ENCODE peak calls at places on chromosomes 16 and 17, in nine cellular contexts. One of them, this sample, is unnamed.

GRCh38 chr17:4368341-4368740 is 1.9 kb upstream of the UBE2G1 start:
- DNase-seq in fibroblast of the aortic adventitia: no peak
- DNase-seq in choroid plexus epithelial cell: no peak
- DNase-seq in tibial nerve: no peak
- DNase-seq in neural progenitor cell: no peak
- DNase-seq in fibroblast of mammary gland: no peak
- DNase-seq in cardiac muscle cell: no peak
- DNase-seq in retinal pigment epithelial cell: no peak
- DNase-seq in body of pancreas: no peak
- DNase-seq in this sample: peak; percentile 52

GRCh38 chr17:45394913-45395568 is 37.6 kb downstream of the ARHGAP27 start:
- DNase-seq in cardiac muscle cell: peak; percentile 88
- DNase-seq in fibroblast of mammary gland: peak; percentile 90
- DNase-seq in tibial nerve: peak; percentile 20
- DNase-seq in choroid plexus epithelial cell: peak; percentile 91
- DNase-seq in body of pancreas: peak; percentile 73
- DNase-seq in retinal pigment epithelial cell: peak; percentile 46
- DNase-seq in fibroblast of the aortic adventitia: peak; percentile 85
- DNase-seq in neural progenitor cell: peak; percentile 94
- DNase-seq in this sample: peak; percentile 83

GRCh38 chr16:46906360-46907060 is 22.3 kb downstream of the GPT2 start:
- DNase-seq in tibial nerve: no peak
- DNase-seq in retinal pigment epithelial cell: no peak
- DNase-seq in cardiac muscle cell: no peak
- DNase-seq in body of pancreas: no peak
- DNase-seq in fibroblast of the aortic adventitia: no peak
- DNase-seq in choroid plexus epithelial cell: no peak
- DNase-seq in neural progenitor cell: no peak
- DNase-seq in fibroblast of mammary gland: no peak
- DNase-seq in this sample: no peak

GRCh38 chr17:46195939-46196338 is 2.7 kb upstream of the KANSL1 start:
- DNase-seq in cardiac muscle cell: no peak
- DNase-seq in fibroblast of the aortic adventitia: no peak
- DNase-seq in body of pancreas: no peak
- DNase-seq in retinal pigment epithelial cell: no peak
- DNase-seq in neural progenitor cell: no peak
- DNase-seq in fibroblast of mammary gland: no peak
- DNase-seq in choroid plexus epithelial cell: peak; percentile 45
- DNase-seq in tibial nerve: no peak
- DNase-seq in this sample: no peak

GRCh38 chr17:50953831-50954601 is 87.9 kb upstream of the TOB1 start:
- DNase-seq in fibroblast of mammary gland: peak; percentile 58
- DNase-seq in cardiac muscle cell: no peak
- DNase-seq in tibial nerve: peak; percentile 34
- DNase-seq in body of pancreas: peak; percentile 50
- DNase-seq in neural progenitor cell: peak; percentile 69
- DNase-seq in fibroblast of the aortic adventitia: peak; percentile 51
- DNase-seq in choroid plexus epithelial cell: peak; percentile 85
- DNase-seq in retinal pigment epithelial cell: no peak
- DNase-seq in this sample: no peak

GRCh38 chr16:32116080-32116479 is 137.0 kb upstream of the TP53TG3D start:
- DNase-seq in tibial nerve: no peak
- DNase-seq in fibroblast of mammary gland: no peak
- DNase-seq in choroid plexus epithelial cell: no peak
- DNase-seq in neural progenitor cell: no peak
- DNase-seq in retinal pigment epithelial cell: no peak
- DNase-seq in fibroblast of the aortic adventitia: no peak
- DNase-seq in cardiac muscle cell: no peak
- DNase-seq in body of pancreas: no peak
- DNase-seq in this sample: peak; percentile 40

GRCh38 chr17:43040655-43041054 is 15.6 kb downstream of the RND2 start:
- DNase-seq in fibroblast of the aortic adventitia: no peak
- DNase-seq in choroid plexus epithelial cell: no peak
- DNase-seq in tibial nerve: no peak
- DNase-seq in cardiac muscle cell: no peak
- DNase-seq in body of pancreas: no peak
- DNase-seq in fibroblast of mammary gland: no peak
- DNase-seq in retinal pigment epithelial cell: no peak
- DNase-seq in neural progenitor cell: no peak
- DNase-seq in this sample: no peak

GRCh38 chr17:71464241-71464640 is 656.6 kb upstream of the SOX9 start:
- DNase-seq in tibial nerve: no peak
- DNase-seq in neural progenitor cell: no peak
- DNase-seq in cardiac muscle cell: no peak
- DNase-seq in fibroblast of the aortic adventitia: no peak
- DNase-seq in choroid plexus epithelial cell: no peak
- DNase-seq in retinal pigment epithelial cell: no peak
- DNase-seq in fibroblast of mammary gland: no peak
- DNase-seq in body of pancreas: no peak
- DNase-seq in this sample: no peak

GRCh38 chr17:33202011-33202410 is 91.1 kb downstream of the ASIC2 start:
- DNase-seq in neural progenitor cell: peak; percentile 20
- DNase-seq in choroid plexus epithelial cell: no peak
- DNase-seq in fibroblast of mammary gland: no peak
- DNase-seq in cardiac muscle cell: no peak
- DNase-seq in body of pancreas: no peak
- DNase-seq in retinal pigment epithelial cell: no peak
- DNase-seq in tibial nerve: no peak
- DNase-seq in fibroblast of the aortic adventitia: no peak
- DNase-seq in this sample: no peak
- TF ChIP-seq CTCF in neural progenitor cell: no peak
- TF ChIP-seq CTCF in choroid plexus epithelial cell: no peak
- TF ChIP-seq CTCF in fibroblast of mammary gland: no peak
- TF ChIP-seq CTCF in cardiac muscle cell: no peak
- TF ChIP-seq CTCF in body of pancreas: no peak
- TF ChIP-seq CTCF in retinal pigment epithelial cell: no peak
- TF ChIP-seq CTCF in tibial nerve: no peak
- TF ChIP-seq CTCF in fibroblast of the aortic adventitia: no peak
- TF ChIP-seq CTCF in this sample: no peak

GRCh38 chr16:89084411-89084810 is 9.2 kb upstream of the ACSF3 start:
- DNase-seq in body of pancreas: peak; percentile 66
- DNase-seq in fibroblast of mammary gland: no peak
- DNase-seq in choroid plexus epithelial cell: no peak
- DNase-seq in cardiac muscle cell: no peak
- DNase-seq in tibial nerve: no peak
- DNase-seq in retinal pigment epithelial cell: no peak
- DNase-seq in fibroblast of the aortic adventitia: no peak
- DNase-seq in neural progenitor cell: no peak
- DNase-seq in this sample: peak; percentile 72
- H3K4me3 ChIP-seq in body of pancreas: no peak overlapping the region
- H3K4me3 ChIP-seq in fibroblast of mammary gland: no peak overlapping the region
- H3K4me3 ChIP-seq in choroid plexus epithelial cell: no peak overlapping the region
- H3K4me3 ChIP-seq in cardiac muscle cell: no peak overlapping the region
- H3K4me3 ChIP-seq in tibial nerve: no peak overlapping the region
- H3K4me3 ChIP-seq in retinal pigment epithelial cell: no peak overlapping the region
- H3K4me3 ChIP-seq in fibroblast of the aortic adventitia: no peak overlapping the region
- H3K4me3 ChIP-seq in neural progenitor cell: no peak overlapping the region
- H3K4me3 ChIP-seq in this sample: no peak overlapping the region

GRCh38 chr16:76854234-76854633 is 336.8 kb upstream of the MON1B start:
- DNase-seq in body of pancreas: peak; percentile 13
- DNase-seq in fibroblast of mammary gland: peak; percentile 8
- DNase-seq in choroid plexus epithelial cell: no peak
- DNase-seq in fibroblast of the aortic adventitia: peak; percentile 22
- DNase-seq in retinal pigment epithelial cell: no peak
- DNase-seq in cardiac muscle cell: peak; percentile 8
- DNase-seq in neural progenitor cell: no peak
- DNase-seq in tibial nerve: no peak
- DNase-seq in this sample: no peak
- TF ChIP-seq CTCF in body of pancreas: peak; percentile 53
- TF ChIP-seq CTCF in fibroblast of mammary gland: peak; percentile 17
- TF ChIP-seq CTCF in choroid plexus epithelial cell: no peak
- TF ChIP-seq CTCF in fibroblast of the aortic adventitia: peak; percentile 53
- TF ChIP-seq CTCF in retinal pigment epithelial cell: no peak
- TF ChIP-seq CTCF in cardiac muscle cell: peak; percentile 28
- TF ChIP-seq CTCF in neural progenitor cell: peak; percentile 24
- TF ChIP-seq CTCF in tibial nerve: no peak
- TF ChIP-seq CTCF in this sample: no peak

GRCh38 chr16:2905988-2906387 is 5.7 kb upstream of the FLYWCH1 start:
- DNase-seq in fibroblast of the aortic adventitia: no peak
- DNase-seq in fibroblast of mammary gland: no peak
- DNase-seq in tibial nerve: no peak
- DNase-seq in choroid plexus epithelial cell: no peak
- DNase-seq in neural progenitor cell: no peak
- DNase-seq in retinal pigment epithelial cell: no peak
- DNase-seq in cardiac muscle cell: no peak
- DNase-seq in body of pancreas: no peak
- DNase-seq in this sample: no peak
- H3K4me3 ChIP-seq in fibroblast of the aortic adventitia: no peak overlapping the region
- H3K4me3 ChIP-seq in fibroblast of mammary gland: no peak overlapping the region
- H3K4me3 ChIP-seq in tibial nerve: no peak overlapping the region
- H3K4me3 ChIP-seq in choroid plexus epithelial cell: no peak overlapping the region
- H3K4me3 ChIP-seq in neural progenitor cell: no peak overlapping the region
- H3K4me3 ChIP-seq in retinal pigment epithelial cell: no peak overlapping the region
- H3K4me3 ChIP-seq in cardiac muscle cell: no peak overlapping the region
- H3K4me3 ChIP-seq in body of pancreas: no peak overlapping the region
- H3K4me3 ChIP-seq in this sample: no peak overlapping the region

DNA sequence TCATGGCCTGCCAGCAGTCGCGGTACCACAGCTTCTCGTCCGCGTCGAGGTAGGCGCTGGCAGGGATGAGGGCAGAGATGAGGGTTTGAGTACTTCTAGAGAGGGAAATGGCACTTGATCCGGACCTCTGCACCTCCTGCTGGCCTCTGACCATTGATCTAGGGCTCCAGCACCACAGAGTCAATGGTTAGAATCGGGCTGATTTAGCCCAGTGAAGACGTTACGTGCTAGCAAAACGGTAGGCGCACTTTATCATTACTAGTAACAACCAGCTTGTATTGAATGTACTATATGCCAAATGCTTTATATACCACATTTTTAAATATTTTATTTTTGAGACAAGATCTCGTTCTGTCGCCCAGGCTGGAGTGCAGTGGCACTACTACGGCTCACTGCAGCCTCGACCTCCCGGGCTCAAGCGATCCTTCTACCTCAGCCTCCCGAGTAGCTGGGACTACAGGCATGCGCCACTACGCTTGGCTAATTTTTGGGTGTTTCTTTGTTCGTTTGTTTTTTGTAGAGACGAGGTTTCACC is 526 bp downstream of the TSNAXIP1 start:
- DNase-seq in cardiac muscle cell: no peak
- DNase-seq in neural progenitor cell: no peak
- DNase-seq in choroid plexus epithelial cell: no peak
- DNase-seq in fibroblast of mammary gland: no peak
- DNase-seq in retinal pigment epithelial cell: no peak
- DNase-seq in tibial nerve: no peak
- DNase-seq in body of pancreas: no peak
- DNase-seq in fibroblast of the aortic adventitia: no peak
- DNase-seq in this sample: no peak
- TF ChIP-seq CTCF in cardiac muscle cell: peak; percentile 22
- TF ChIP-seq CTCF in neural progenitor cell: peak; percentile 11
- TF ChIP-seq CTCF in choroid plexus epithelial cell: peak; percentile 18
- TF ChIP-seq CTCF in fibroblast of mammary gland: no peak
- TF ChIP-seq CTCF in retinal pigment epithelial cell: peak; percentile 11
- TF ChIP-seq CTCF in tibial nerve: no peak
- TF ChIP-seq CTCF in body of pancreas: peak; percentile 22
- TF ChIP-seq CTCF in fibroblast of the aortic adventitia: peak; percentile 26
- TF ChIP-seq CTCF in this sample: no peak

GRCh38 chr17:40178660-40179059 is 1.4 kb downstream of the RAPGEFL1 start:
- DNase-seq in body of pancreas: no peak
- DNase-seq in choroid plexus epithelial cell: no peak
- DNase-seq in fibroblast of the aortic adventitia: no peak
- DNase-seq in fibroblast of mammary gland: no peak
- DNase-seq in cardiac muscle cell: no peak
- DNase-seq in neural progenitor cell: no peak
- DNase-seq in tibial nerve: no peak
- DNase-seq in retinal pigment epithelial cell: no peak
- DNase-seq in this sample: no peak
- H3K4me3 ChIP-seq in body of pancreas: no peak overlapping the region
- H3K4me3 ChIP-seq in choroid plexus epithelial cell: peak overlapping the region; percentile 64
- H3K4me3 ChIP-seq in fibroblast of the aortic adventitia: no peak overlapping the region
- H3K4me3 ChIP-seq in fibroblast of mammary gland: no peak overlapping the region
- H3K4me3 ChIP-seq in cardiac muscle cell: no peak overlapping the region
- H3K4me3 ChIP-seq in neural progenitor cell: no peak overlapping the region
- H3K4me3 ChIP-seq in tibial nerve: no peak overlapping the region
- H3K4me3 ChIP-seq in retinal pigment epithelial cell: peak overlapping the region; percentile 53
- H3K4me3 ChIP-seq in this sample: no peak overlapping the region

DNA sequence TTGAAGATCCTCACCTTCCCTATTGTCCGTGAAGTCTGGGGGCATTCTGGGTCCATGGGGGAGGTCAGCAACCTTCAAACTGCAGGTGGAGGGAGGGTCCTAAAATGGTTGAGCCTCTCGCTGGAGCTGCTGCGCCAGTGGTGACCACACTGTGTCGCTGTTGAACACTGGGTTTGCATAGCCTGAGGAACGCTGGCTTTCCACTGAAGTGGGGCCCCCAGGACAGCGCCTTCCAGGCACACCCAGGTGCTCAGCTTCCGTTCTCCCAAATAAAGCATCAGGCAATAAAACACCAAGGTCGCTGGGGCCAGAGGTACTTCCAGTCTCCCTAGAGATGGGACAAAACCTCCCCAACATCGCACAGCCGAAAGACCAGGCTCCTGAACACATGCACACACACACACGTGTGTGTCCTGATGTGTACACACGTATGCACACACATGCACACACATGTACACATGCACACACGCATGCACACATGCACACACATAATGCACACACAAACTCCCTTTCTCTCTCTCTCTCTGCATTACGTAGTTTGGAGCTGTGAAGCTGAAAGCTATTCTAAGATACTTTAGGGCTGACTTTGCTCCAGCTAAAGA is 120.6 kb downstream of the IRF8 start:
- DNase-seq in tibial nerve: no peak
- DNase-seq in neural progenitor cell: peak; percentile 60
- DNase-seq in fibroblast of mammary gland: no peak
- DNase-seq in choroid plexus epithelial cell: no peak
- DNase-seq in cardiac muscle cell: peak; percentile 54
- DNase-seq in fibroblast of the aortic adventitia: no peak
- DNase-seq in retinal pigment epithelial cell: no peak
- DNase-seq in body of pancreas: no peak
- DNase-seq in this sample: no peak
- TF ChIP-seq CTCF in tibial nerve: no peak
- TF ChIP-seq CTCF in neural progenitor cell: peak; percentile 75
- TF ChIP-seq CTCF in fibroblast of mammary gland: peak; percentile 29
- TF ChIP-seq CTCF in choroid plexus epithelial cell: peak; percentile 59
- TF ChIP-seq CTCF in cardiac muscle cell: peak; percentile 33
- TF ChIP-seq CTCF in fibroblast of the aortic adventitia: peak; percentile 28
- TF ChIP-seq CTCF in retinal pigment epithelial cell: peak; percentile 37
- TF ChIP-seq CTCF in body of pancreas: no peak
- TF ChIP-seq CTCF in this sample: no peak

This sample was measured in spleen.